ENCODE peak calls at places on chromosomes 3 and 15, in seven cellular contexts. One of them, this sample, is unnamed.

GRCh38 chr3:57572096-57572495 is 16.0 kb downstream of the PDE12 start:
- DNase-seq in AG09309: no peak
- DNase-seq in GM04504: no peak
- DNase-seq in right cardiac atrium: no peak
- DNase-seq in HAP-1: no peak
- DNase-seq in IMR-90: no peak
- DNase-seq in AG09319: no peak
- DNase-seq in this sample: no peak

GRCh38 chr15:40344631-40345120 is 3.9 kb upstream of the CCDC9B start:
- DNase-seq in AG09309: no peak
- DNase-seq in GM04504: no peak
- DNase-seq in right cardiac atrium: peak
- DNase-seq in HAP-1: peak
- DNase-seq in IMR-90: peak
- DNase-seq in AG09319: no peak
- DNase-seq in this sample: peak

GRCh38 chr15:38611228-38611627 is 46.6 kb upstream of the RASGRP1 start:
- DNase-seq in AG09309: no peak
- DNase-seq in GM04504: no peak
- DNase-seq in right cardiac atrium: no peak
- DNase-seq in HAP-1: no peak
- DNase-seq in IMR-90: no peak
- DNase-seq in AG09319: no peak
- DNase-seq in this sample: no peak

GRCh38 chr3:123338620-123339061 is 110.2 kb downstream of the ADCY5 start:
- DNase-seq in AG09309: no peak
- DNase-seq in GM04504: no peak
- DNase-seq in right cardiac atrium: peak
- DNase-seq in HAP-1: no peak
- DNase-seq in IMR-90: no peak
- DNase-seq in AG09319: no peak
- DNase-seq in this sample: no peak

GRCh38 chr3:8512234-8512633 is 10.6 kb downstream of the LMCD1 start:
- DNase-seq in AG09309: no peak
- DNase-seq in GM04504: no peak
- DNase-seq in right cardiac atrium: no peak
- DNase-seq in HAP-1: no peak
- DNase-seq in IMR-90: no peak
- DNase-seq in AG09319: no peak
- DNase-seq in this sample: peak

GRCh38 chr3:187833799-187834578 is 88.7 kb upstream of the BCL6 start:
- DNase-seq in AG09309: no peak
- DNase-seq in GM04504: no peak
- DNase-seq in right cardiac atrium: no peak
- DNase-seq in HAP-1: no peak
- DNase-seq in IMR-90: no peak
- DNase-seq in AG09319: no peak
- DNase-seq in this sample: no peak

GRCh38 chr15:70328137-70329115 is 230.7 kb upstream of the TLE3 start:
- DNase-seq in AG09309: no peak
- DNase-seq in GM04504: peak
- DNase-seq in right cardiac atrium: peak
- DNase-seq in HAP-1: no peak
- DNase-seq in IMR-90: peak
- DNase-seq in AG09319: peak
- DNase-seq in this sample: no peak

GRCh38 chr15:41936155-41936554 is 36.2 kb downstream of the EHD4 start:
- DNase-seq in AG09309: no peak
- DNase-seq in GM04504: no peak
- DNase-seq in right cardiac atrium: no peak
- DNase-seq in HAP-1: no peak
- DNase-seq in IMR-90: no peak
- DNase-seq in AG09319: no peak
- DNase-seq in this sample: no peak

GRCh38 chr3:133944641-133945441 is 49.2 kb upstream of the RAB6B start:
- DNase-seq in AG09309: no peak
- DNase-seq in GM04504: no peak
- DNase-seq in right cardiac atrium: no peak
- DNase-seq in HAP-1: no peak
- DNase-seq in IMR-90: peak
- DNase-seq in AG09319: no peak
- DNase-seq in this sample: peak

GRCh38 chr15:29990035-29990434 is 92.7 kb upstream of the GOLGA8J start:
- DNase-seq in AG09309: no peak
- DNase-seq in GM04504: no peak
- DNase-seq in right cardiac atrium: no peak
- DNase-seq in HAP-1: no peak
- DNase-seq in IMR-90: no peak
- DNase-seq in AG09319: no peak
- DNase-seq in this sample: no peak

GRCh38 chr15:76366714-76367113 is 30.1 kb downstream of the ISL2 start:
- DNase-seq in AG09309: no peak
- DNase-seq in GM04504: no peak
- DNase-seq in right cardiac atrium: no peak
- DNase-seq in HAP-1: no peak
- DNase-seq in IMR-90: no peak
- DNase-seq in AG09319: no peak
- DNase-seq in this sample: no peak

GRCh38 chr3:142595951-142596725 is at the start of gene PLS1:
- DNase-seq in AG09309: no peak
- DNase-seq in GM04504: peak
- DNase-seq in right cardiac atrium: peak
- DNase-seq in HAP-1: peak
- DNase-seq in IMR-90: peak
- DNase-seq in AG09319: peak
- DNase-seq in this sample: peak

GRCh38 chr3:113985526-113985925 is 37.7 kb downstream of the ZDHHC23 start:
- DNase-seq in AG09309: no peak
- DNase-seq in GM04504: no peak
- DNase-seq in right cardiac atrium: no peak
- DNase-seq in HAP-1: no peak
- DNase-seq in IMR-90: no peak
- DNase-seq in AG09319: no peak
- DNase-seq in this sample: no peak

GRCh38 chr3:155270485-155271342 is 22.8 kb downstream of the STRIT1 start:
- DNase-seq in AG09309: no peak
- DNase-seq in GM04504: no peak
- DNase-seq in right cardiac atrium: no peak
- DNase-seq in HAP-1: no peak
- DNase-seq in IMR-90: no peak
- DNase-seq in AG09319: no peak
- DNase-seq in this sample: peak

GRCh38 chr3:107740992-107741896 is 218.5 kb downstream of the BBX start:
- DNase-seq in AG09309: no peak
- DNase-seq in GM04504: no peak
- DNase-seq in right cardiac atrium: no peak
- DNase-seq in HAP-1: peak
- DNase-seq in IMR-90: peak
- DNase-seq in AG09319: no peak
- DNase-seq in this sample: peak

GRCh38 chr15:98567951-98568350 is 80.4 kb upstream of the IGF1R start:
- DNase-seq in AG09309: no peak
- DNase-seq in GM04504: no peak
- DNase-seq in right cardiac atrium: peak
- DNase-seq in HAP-1: no peak
- DNase-seq in IMR-90: no peak
- DNase-seq in AG09319: no peak
- DNase-seq in this sample: peak

GRCh38 chr3:154022603-154023002 is 98.6 kb upstream of the ARHGEF26 start:
- DNase-seq in AG09309: no peak
- DNase-seq in GM04504: no peak
- DNase-seq in right cardiac atrium: no peak
- DNase-seq in HAP-1: no peak
- DNase-seq in IMR-90: no peak
- DNase-seq in AG09319: no peak
- DNase-seq in this sample: no peak

GRCh38 chr3:39106281-39107055 is 959 bp downstream of the GORASP1 start:
- DNase-seq in AG09309: no peak
- DNase-seq in GM04504: no peak
- DNase-seq in right cardiac atrium: no peak
- DNase-seq in HAP-1: no peak
- DNase-seq in IMR-90: peak
- DNase-seq in AG09319: no peak
- DNase-seq in this sample: peak

GRCh38 chr15:64472161-64472560 is 11.8 kb downstream of the ZNF609 start:
- DNase-seq in AG09309: no peak
- DNase-seq in GM04504: no peak
- DNase-seq in right cardiac atrium: no peak
- DNase-seq in HAP-1: no peak
- DNase-seq in IMR-90: no peak
- DNase-seq in AG09319: no peak
- DNase-seq in this sample: no peak

GRCh38 chr3:4736284-4736861 is 242.9 kb upstream of the BHLHE40 start:
- DNase-seq in AG09309: no peak
- DNase-seq in GM04504: no peak
- DNase-seq in right cardiac atrium: no peak
- DNase-seq in HAP-1: no peak
- DNase-seq in IMR-90: peak
- DNase-seq in AG09319: no peak
- DNase-seq in this sample: no peak

GRCh38 chr15:92801774-92802464 is 98.2 kb upstream of the CHD2 start:
- DNase-seq in AG09309: peak
- DNase-seq in GM04504: peak
- DNase-seq in right cardiac atrium: peak
- DNase-seq in HAP-1: no peak
- DNase-seq in IMR-90: peak
- DNase-seq in AG09319: peak
- DNase-seq in this sample: peak

GRCh38 chr15:69535101-69535638 is 82.6 kb downstream of the RPLP1 start:
- DNase-seq in AG09309: peak
- DNase-seq in GM04504: peak
- DNase-seq in right cardiac atrium: no peak
- DNase-seq in HAP-1: no peak
- DNase-seq in IMR-90: peak
- DNase-seq in AG09319: no peak
- DNase-seq in this sample: peak

GRCh38 chr15:90914240-90915080 is 11.4 kb downstream of the MAN2A2 start:
- DNase-seq in AG09309: no peak
- DNase-seq in GM04504: no peak
- DNase-seq in right cardiac atrium: peak
- DNase-seq in HAP-1: no peak
- DNase-seq in IMR-90: no peak
- DNase-seq in AG09319: no peak
- DNase-seq in this sample: no peak

GRCh38 chr3:142844339-142844977 is 44.4 kb downstream of the PCOLCE2 start:
- DNase-seq in AG09309: peak
- DNase-seq in GM04504: no peak
- DNase-seq in right cardiac atrium: no peak
- DNase-seq in HAP-1: peak
- DNase-seq in IMR-90: peak
- DNase-seq in AG09319: no peak
- DNase-seq in this sample: peak

GRCh38 chr3:139935071-139935865 is at the start of gene CLSTN2:
- DNase-seq in AG09309: no peak
- DNase-seq in GM04504: no peak
- DNase-seq in right cardiac atrium: peak
- DNase-seq in HAP-1: no peak
- DNase-seq in IMR-90: no peak
- DNase-seq in AG09319: no peak
- DNase-seq in this sample: peak

GRCh38 chr3:13598926-13599886 is 50.3 kb downstream of the FBLN2 start:
- DNase-seq in AG09309: no peak
- DNase-seq in GM04504: peak
- DNase-seq in right cardiac atrium: no peak
- DNase-seq in HAP-1: no peak
- DNase-seq in IMR-90: peak
- DNase-seq in AG09319: no peak
- DNase-seq in this sample: no peak

GRCh38 chr3:175672119-175672689 is 813.1 kb downstream of the NAALADL2 start:
- DNase-seq in AG09309: peak
- DNase-seq in GM04504: peak
- DNase-seq in right cardiac atrium: no peak
- DNase-seq in HAP-1: no peak
- DNase-seq in IMR-90: peak
- DNase-seq in AG09319: peak
- DNase-seq in this sample: no peak